ENCODE peak calls at places on chromosomes 4 and X, in four cellular contexts. One of them, this sample, is unnamed.

GRCh38 chrX:28625223-28625622 is 38.0 kb downstream of the IL1RAPL1 start:
- DNase-seq in anterior cingulate cortex: no peak
- DNase-seq in activated gamma-delta T cell treated with Interleukin-2 at 50 U/mL for 16 hours: no peak
- DNase-seq in AG09309: no peak
- DNase-seq in this sample: no peak

GRCh38 chrX:119399772-119400101 is 601 bp downstream of the SLC25A43 start:
- DNase-seq in anterior cingulate cortex: no peak
- DNase-seq in activated gamma-delta T cell treated with Interleukin-2 at 50 U/mL for 16 hours: no peak
- DNase-seq in AG09309: no peak
- DNase-seq in this sample: no peak

GRCh38 chr4:102008711-102009110 is 218.2 kb downstream of the BANK1 start:
- DNase-seq in anterior cingulate cortex: no peak
- DNase-seq in activated gamma-delta T cell treated with Interleukin-2 at 50 U/mL for 16 hours: no peak
- DNase-seq in AG09309: no peak
- DNase-seq in this sample: no peak

GRCh38 chrX:475926-476723 is 89.4 kb upstream of the PPP2R3B start:
- DNase-seq in anterior cingulate cortex: no peak
- DNase-seq in activated gamma-delta T cell treated with Interleukin-2 at 50 U/mL for 16 hours: no peak
- DNase-seq in AG09309: no peak
- DNase-seq in this sample: no peak

GRCh38 chr4:73007526-73008100 is 61.9 kb downstream of the COX18 start:
- DNase-seq in anterior cingulate cortex: no peak
- DNase-seq in activated gamma-delta T cell treated with Interleukin-2 at 50 U/mL for 16 hours: no peak
- DNase-seq in AG09309: no peak
- DNase-seq in this sample: no peak

GRCh38 chrX:10398271-10398670 is 222.1 kb downstream of the MID1 start:
- DNase-seq in anterior cingulate cortex: no peak
- DNase-seq in activated gamma-delta T cell treated with Interleukin-2 at 50 U/mL for 16 hours: no peak
- DNase-seq in AG09309: no peak
- DNase-seq in this sample: no peak

GRCh38 chr4:9976781-9977180 is 44.5 kb downstream of the SLC2A9 start:
- DNase-seq in anterior cingulate cortex: no peak
- DNase-seq in activated gamma-delta T cell treated with Interleukin-2 at 50 U/mL for 16 hours: no peak
- DNase-seq in AG09309: no peak
- DNase-seq in this sample: no peak

GRCh38 chr4:121408-122084 is 2.8 kb upstream of the ZNF718 start:
- DNase-seq in anterior cingulate cortex: no peak
- DNase-seq in activated gamma-delta T cell treated with Interleukin-2 at 50 U/mL for 16 hours: peak
- DNase-seq in AG09309: no peak
- DNase-seq in this sample: peak

GRCh38 chrX:42664706-42665105 is 113.3 kb downstream of the PPP1R2C start:
- DNase-seq in anterior cingulate cortex: no peak
- DNase-seq in activated gamma-delta T cell treated with Interleukin-2 at 50 U/mL for 16 hours: no peak
- DNase-seq in AG09309: no peak
- DNase-seq in this sample: no peak

GRCh38 chr4:52822583-52823477 is 39.3 kb upstream of the RASL11B start:
- DNase-seq in anterior cingulate cortex: no peak
- DNase-seq in activated gamma-delta T cell treated with Interleukin-2 at 50 U/mL for 16 hours: no peak
- DNase-seq in AG09309: peak
- DNase-seq in this sample: no peak

GRCh38 chr4:85793256-85793655 is 318.3 kb downstream of the ARHGAP24 start:
- DNase-seq in anterior cingulate cortex: no peak
- DNase-seq in activated gamma-delta T cell treated with Interleukin-2 at 50 U/mL for 16 hours: no peak
- DNase-seq in AG09309: no peak
- DNase-seq in this sample: no peak

GRCh38 chrX:106481341-106481740 is 130.4 kb upstream of the RADX start:
- DNase-seq in anterior cingulate cortex: no peak
- DNase-seq in activated gamma-delta T cell treated with Interleukin-2 at 50 U/mL for 16 hours: peak
- DNase-seq in AG09309: peak
- DNase-seq in this sample: peak

This sample was measured in immature natural killer cell.